ENCODE peak calls at places on chromosomes 2 and 18, in five cellular contexts. E, U, T, K and A are unnamed samples.

GRCh38 chr2:101828267-101829017 is 130.9 kb downstream of the MAP4K4 start:
- ATAC-seq in U (no peak), E (no peak), T (no peak), K (peak; percentile 26), A (peak; percentile 45)

GRCh38 chr2:146954544-146954943 is 890.3 kb upstream of the ACVR2A start:
- ATAC-seq in K (no peak), T (no peak), U (no peak), E (no peak), A (peak; percentile 16)

GRCh38 chr2:529425-529824 is 147.8 kb downstream of the TMEM18 start:
- ATAC-seq in K (no peak), E (peak; percentile 98), T (peak; percentile 61), U (peak; percentile 53), A (no peak)

GRCh38 chr2:10439185-10439879 is 8.8 kb downstream of the ODC1 start:
- ATAC-seq in T (peak; percentile 45), K (peak; percentile 8), E (peak; percentile 4), U (no peak), A (peak; percentile 14)

GRCh38 chr2:30714811-30715709 is 92.2 kb downstream of the CAPN13 start:
- ATAC-seq in K (peak; percentile 76), T (no peak), E (no peak), U (no peak), A (no peak)

GRCh38 chr18:47109049-47109448 is 41.3 kb downstream of the HDHD2 start:
- ATAC-seq in U (no peak), E (no peak), K (no peak), T (no peak), A (no peak)

GRCh38 chr18:73121207-73121606 is 253.4 kb upstream of the NETO1 start:
- ATAC-seq in E (no peak), T (no peak), U (no peak), K (no peak), A (no peak)

GRCh38 chr18:7232218-7232617 is 1.3 kb downstream of the LRRC30 start:
- ATAC-seq in U (no peak), E (no peak), K (no peak), T (no peak), A (no peak)

GRCh38 chr18:475202-475624 is 25.3 kb downstream of the COLEC12 start:
- ATAC-seq in E (peak; percentile 49), T (no peak), K (no peak), U (peak; percentile 61), A (peak; percentile 31)

GRCh38 chr18:37393945-37394609 is 171.5 kb downstream of the CELF4 start:
- ATAC-seq in E (peak; percentile 95), U (peak; percentile 75), K (no peak), T (peak; percentile 85), A (peak; percentile 90)

GRCh38 chr18:36464126-36464651 is 166.7 kb downstream of the FHOD3 start:
- ATAC-seq in E (no peak), U (peak; percentile 30), T (peak; percentile 20), K (no peak), A (no peak)

GRCh38 chr2:114201781-114202180 is 240.7 kb upstream of the DPP10 start:
- ATAC-seq in U (peak; percentile 77), E (no peak), K (no peak), T (no peak), A (no peak)

GRCh38 chr2:48189552-48190228 is 283.4 kb upstream of the FBXO11 start:
- ATAC-seq in E (no peak), T (peak; percentile 40), K (no peak), U (no peak), A (no peak)

GRCh38 chr2:184560603-184561002 is 37.7 kb upstream of the ZNF804A start:
- ATAC-seq in K (no peak), U (peak; percentile 93), E (no peak), T (peak; percentile 79), A (no peak)

GRCh38 chr2:128346811-128347558 is 28.3 kb upstream of the HS6ST1 start:
- ATAC-seq in E (no peak), U (peak; percentile 45), K (no peak), T (peak; percentile 27), A (no peak)

GRCh38 chr2:222120933-222121332 is 177.9 kb downstream of the PAX3 start:
- ATAC-seq in T (no peak), U (no peak), E (no peak), K (no peak), A (no peak)

GRCh38 chr2:191115391-191115790 is 35.4 kb downstream of the STAT4 start:
- ATAC-seq in U (no peak), E (no peak), T (no peak), K (peak; percentile 71), A (no peak)

GRCh38 chr2:215826376-215826775 is 187.0 kb downstream of the MREG start:
- ATAC-seq in T (no peak), E (no peak), U (no peak), K (no peak), A (no peak)

GRCh38 chr18:54926593-54927297 is 32.5 kb downstream of the CCDC68 start:
- ATAC-seq in U (no peak), K (no peak), T (no peak), E (no peak), A (no peak)

GRCh38 chr2:184507254-184507653 is 91.1 kb upstream of the ZNF804A start:
- ATAC-seq in K (no peak), U (no peak), E (no peak), T (no peak), A (no peak)

GRCh38 chr2:127128508-127128907 is 21.6 kb upstream of the BIN1 start:
- ATAC-seq in K (peak; percentile 99), T (no peak), E (peak; percentile 99), U (peak; percentile 77), A (no peak)

GRCh38 chr2:236343400-236344161 is 79.4 kb upstream of the ASB18 start:
- ATAC-seq in U (peak; percentile 61), E (peak; percentile 80), T (peak; percentile 55), K (peak; percentile 68), A (no peak)

GRCh38 chr2:23711979-23712755 is 214.8 kb downstream of the ATAD2B start:
- ATAC-seq in K (no peak), T (no peak), E (no peak), U (peak; percentile 36), A (no peak)

GRCh38 chr2:9408641-9409151 is 14.6 kb downstream of the ITGB1BP1 start:
- ATAC-seq in E (no peak), T (no peak), U (no peak), K (no peak), A (no peak)

GRCh38 chr18:10536270-10536669 is 10.4 kb downstream of the NAPG start:
- ATAC-seq in U (no peak), K (no peak), T (no peak), E (no peak), A (no peak)
- TF ChIP-seq POLR2AphosphoS5 in U (no peak), K (no peak), T (no peak), E (no peak), A (no peak)

GRCh38 chr2:130797493-130798435 is 39.0 kb upstream of the ARHGEF4 start:
- ATAC-seq in U (peak; percentile 96), T (peak; percentile 98), K (peak; percentile 94), E (peak; percentile 94), A (peak; percentile 95)
- TF ChIP-seq POLR2A in U (no peak), T (peak; percentile 60), K (peak; percentile 65), E (peak; percentile 56), A (peak; percentile 41)

DNA sequence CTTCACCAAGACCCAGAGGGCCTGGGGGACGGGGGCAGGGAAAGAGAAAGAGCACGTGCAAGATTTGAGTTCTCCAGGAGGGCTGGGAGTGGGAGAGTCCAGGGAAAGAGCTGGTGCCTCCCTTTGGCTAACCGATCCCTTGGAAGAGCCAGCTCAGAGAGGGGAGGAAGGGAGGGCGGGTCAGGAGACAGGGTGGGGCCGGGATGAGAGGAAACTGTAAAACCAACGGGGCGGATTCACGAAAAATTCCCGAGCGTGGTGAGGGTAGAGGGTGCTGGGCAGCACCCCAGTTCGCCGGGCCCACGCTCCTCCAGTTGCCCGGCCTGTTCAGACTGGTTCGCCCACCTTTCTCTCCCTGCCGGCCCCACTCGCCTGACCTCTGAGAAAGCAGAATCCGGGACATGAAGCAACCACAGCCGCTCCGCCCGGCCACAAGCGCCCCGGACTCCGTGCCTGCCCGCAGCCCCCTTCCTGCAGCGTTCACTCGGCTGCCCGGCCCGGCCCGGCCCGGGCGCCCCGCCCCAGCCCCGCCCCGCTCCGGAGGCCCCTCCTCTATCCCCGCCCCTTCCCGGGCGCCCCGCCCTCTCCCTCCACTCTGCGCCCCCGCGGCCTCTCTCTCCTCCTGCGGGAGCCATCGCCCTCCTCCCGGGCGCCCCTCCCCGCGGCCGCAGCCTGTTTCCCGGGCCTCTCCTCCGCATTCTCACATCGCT is 230.9 kb upstream of the SMAD2 start:
- ATAC-seq in K (peak; percentile 95), U (peak; percentile 88), T (peak; percentile 99), E (peak; percentile 92), A (peak; percentile 94)
- TF ChIP-seq POLR2AphosphoS5 in K (no peak), U (no peak), T (no peak), E (peak; percentile 84), A (peak; percentile 48)

GRCh38 chr18:32732165-32732564 is 40.7 kb downstream of the KLHL14 start:
- ATAC-seq in U (no peak), T (no peak), E (no peak), K (no peak), A (no peak)

GRCh38 chr18:32730068-32730467 is 42.8 kb downstream of the KLHL14 start:
- ATAC-seq in U (no peak), T (no peak), K (no peak), E (no peak), A (no peak)

GRCh38 chr18:32730620-32731021 is 42.2 kb downstream of the KLHL14 start:
- ATAC-seq in U (no peak), E (no peak), K (peak; percentile 96), T (no peak), A (no peak)

GRCh38 chr18:32735781-32736180 is 37.0 kb downstream of the KLHL14 start:
- ATAC-seq in K (no peak), T (no peak), U (no peak), E (no peak), A (no peak)

GRCh38 chr18:32734442-32734841 is 38.4 kb downstream of the KLHL14 start:
- ATAC-seq in U (no peak), K (no peak), T (no peak), E (no peak), A (no peak)
- TF ChIP-seq POLR2A in U (no peak), K (no peak), T (no peak), E (no peak), A (no peak)

GRCh38 chr2:120914839-120915521 is 179.3 kb downstream of the GLI2 start:
- ATAC-seq in T (peak; percentile 86), E (peak; percentile 74), U (peak; percentile 91), K (no peak), A (peak; percentile 88)
- TF ChIP-seq POLR2AphosphoS5 in T (no peak), E (peak; percentile 14), U (no peak), K (no peak), A (peak; percentile 87)

DNA sequence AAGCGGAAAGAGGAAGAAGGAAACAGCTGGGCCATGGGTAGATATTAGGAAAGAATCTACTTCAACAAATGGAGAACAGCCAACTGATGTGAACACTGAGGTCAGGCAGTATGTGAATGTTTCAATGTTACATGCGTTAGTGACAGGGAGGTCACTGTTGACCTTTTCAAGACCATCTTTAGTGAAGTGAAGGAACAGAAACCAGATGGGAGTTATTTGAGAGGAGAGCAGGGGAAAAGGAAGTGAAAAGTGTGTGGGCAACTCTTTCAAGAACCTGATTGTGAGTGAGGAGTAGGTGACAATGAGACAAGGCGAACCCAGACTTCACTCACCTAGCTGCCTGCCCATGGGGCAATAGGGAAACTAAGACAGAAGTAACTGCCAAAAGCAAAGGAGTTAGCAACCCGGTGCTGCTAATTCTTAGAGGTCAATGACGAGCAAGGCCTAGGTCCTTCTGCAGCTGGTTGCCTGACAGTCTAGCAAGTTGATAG is 67.0 kb downstream of the SP3 start:
- ATAC-seq in T (no peak), K (peak; percentile 94), U (peak; percentile 4), E (no peak), A (peak; percentile 36)
- TF ChIP-seq POLR2A in T (no peak), K (no peak), U (no peak), E (no peak), A (no peak)